ENCODE peak calls at places on chromosome 18, in four cellular contexts. One of them, this sample, is unnamed.

GRCh38 chr18:9175115-9175514 is 38.5 kb downstream of the ANKRD12 start:
- DNase-seq in NCI-H1105: no peak
- DNase-seq in Peyer's patch: no peak
- DNase-seq in fibroblast of pulmonary artery: no peak
- DNase-seq in this sample: no peak

GRCh38 chr18:13216732-13217465 is 1.7 kb upstream of the LDLRAD4 start:
- DNase-seq in NCI-H1105: no peak
- DNase-seq in Peyer's patch: peak
- DNase-seq in fibroblast of pulmonary artery: no peak
- DNase-seq in this sample: peak

GRCh38 chr18:45588831-45589558 is 26.3 kb upstream of the SLC14A2 start:
- DNase-seq in NCI-H1105: no peak
- DNase-seq in Peyer's patch: no peak
- DNase-seq in fibroblast of pulmonary artery: no peak
- DNase-seq in this sample: no peak

GRCh38 chr18:57527479-57528237 is 58.8 kb downstream of the FECH start:
- DNase-seq in NCI-H1105: no peak
- DNase-seq in Peyer's patch: no peak
- DNase-seq in fibroblast of pulmonary artery: no peak
- DNase-seq in this sample: no peak

GRCh38 chr18:49447810-49448745 is 12.4 kb downstream of the DYM start:
- DNase-seq in NCI-H1105: peak
- DNase-seq in Peyer's patch: no peak
- DNase-seq in fibroblast of pulmonary artery: peak
- DNase-seq in this sample: peak

GRCh38 chr18:57737661-57738060 is 65.5 kb downstream of the ATP8B1 start:
- DNase-seq in NCI-H1105: no peak
- DNase-seq in Peyer's patch: no peak
- DNase-seq in fibroblast of pulmonary artery: peak
- DNase-seq in this sample: peak

GRCh38 chr18:70158992-70159717 is 46.3 kb downstream of the RTTN start:
- DNase-seq in NCI-H1105: no peak
- DNase-seq in Peyer's patch: no peak
- DNase-seq in fibroblast of pulmonary artery: no peak
- DNase-seq in this sample: no peak

GRCh38 chr18:28511421-28511821 is 334.5 kb upstream of the CDH2 start:
- DNase-seq in NCI-H1105: no peak
- DNase-seq in Peyer's patch: no peak
- DNase-seq in fibroblast of pulmonary artery: peak
- DNase-seq in this sample: no peak

This sample was measured in transverse colon.